ENCODE peak calls at places on chromosomes 16 and 17, in eight cellular contexts. F is MCF 10A; G is HFF-Myc; X is glutamatergic neuron; I is neural crest cell; U is activated CD8-positive, alpha-beta T cell treated with anti-CD3 and anti-CD28 coated beads, Interleukin-2, amount 10 ng/mL, durations not matched to agents 7 days and 5 days; S is GM23248; E is stimulated activated CD4-positive, alpha-beta T cell treated with anti-CD3 and anti-CD28 coated beads, Interleukin-1b, Interleukin-23, amount 100 ng/mL, for 1 hour. T is an unnamed sample.
A peak's percentile ranks its signal among the peaks of the same experiment; 100 is the strongest.

GRCh38 chr17:81419333-81419885 is 24.2 kb downstream of the BAHCC1 start:
- DNase-seq in F (peak; percentile 93), G (no peak), X (peak; percentile 73), I (no peak), U (no peak), S (peak; percentile 93), E (no peak), T (peak; percentile 92)

GRCh38 chr17:78144736-78145641 is 1.2 kb upstream of the C17orf99 start:
- DNase-seq in F (no peak), G (no peak), X (no peak), I (no peak), U (no peak), S (no peak), E (no peak), T (peak; percentile 74)

GRCh38 chr16:66416981-66417700 is 10.0 kb upstream of the BEAN1 start:
- DNase-seq in F (no peak), G (no peak), X (no peak), I (no peak), U (no peak), S (peak; percentile 85), E (no peak), T (no peak)

GRCh38 chr17:19418312-19418992 is 7.4 kb downstream of the RNF112 start:
- DNase-seq in F (peak; percentile 35), G (no peak), X (no peak), I (no peak), U (peak; percentile 27), S (peak; percentile 94), E (no peak), T (no peak)

GRCh38 chr17:66469890-66470289 is 167.5 kb downstream of the PRKCA start:
- DNase-seq in F (no peak), G (no peak), X (no peak), I (no peak), U (no peak), S (no peak), E (no peak), T (no peak)

GRCh38 chr17:39605492-39606433 is 2.0 kb downstream of the NEUROD2 start:
- DNase-seq in F (no peak), G (no peak), X (no peak), I (no peak), U (no peak), S (no peak), E (no peak), T (no peak)

GRCh38 chr16:624522-625401 is 6.0 kb upstream of the WFIKKN1 start:
- DNase-seq in F (no peak), G (no peak), X (no peak), I (no peak), U (no peak), S (no peak), E (no peak), T (no peak)

GRCh38 chr16:3961449-3961849 is 80.9 kb upstream of the CREBBP start:
- DNase-seq in F (no peak), G (no peak), X (no peak), I (peak; percentile 30), U (no peak), S (peak; percentile 79), E (no peak), T (no peak)

GRCh38 chr17:79325707-79326106 is 251.1 kb downstream of the ENGASE start:
- DNase-seq in F (peak; percentile 26), G (no peak), X (no peak), I (peak; percentile 52), U (no peak), S (peak; percentile 14), E (no peak), T (no peak)

GRCh38 chr17:17041018-17041521 is 1.2 kb upstream of the MPRIP start:
- DNase-seq in F (peak; percentile 24), G (no peak), X (peak; percentile 79), I (no peak), U (no peak), S (peak; percentile 88), E (no peak), T (no peak)

GRCh38 chr17:5419959-5420653 is at the start of gene RPAIN:
- DNase-seq in F (peak; percentile 88), G (no peak), X (peak; percentile 95), I (peak; percentile 80), U (peak; percentile 93), S (peak; percentile 86), E (peak; percentile 54), T (peak; percentile 92)

T was measured in left ventricle myocardium superior.